ENCODE peak calls at places on chromosomes 4 and X, in seven cellular contexts. Q is cardiac fibroblast, J is mucosa of descending colon, L is HL-60, X is omental fat pad, E is activated B cell treated with CpG ODN at 0.5 μM for 24 hours, H is PC-3. V is an unnamed sample.

GRCh38 chr4:70367813-70368212 is 7.3 kb downstream of the SMR3A start:
- DNase-seq in L (no peak), Q (no peak), J (no peak), E (no peak), X (no peak), H (no peak), V (no peak)

GRCh38 chr4:127212269-127212580 is 420.5 kb upstream of the INTU start:
- DNase-seq in J (no peak), E (no peak), H (no peak), X (no peak), Q (no peak), L (no peak), V (no peak)

GRCh38 chr4:80195441-80196139 is 1.7 kb upstream of the PRDM8 start:
- DNase-seq in H (no peak), E (no peak), J (no peak), L (peak; percentile 50), Q (no peak), X (no peak), V (no peak)

GRCh38 chr4:10715135-10715534 is 30.6 kb upstream of the CLNK start:
- DNase-seq in Q (no peak), H (no peak), L (no peak), X (no peak), E (no peak), J (no peak), V (no peak)

GRCh38 chr4:104064650-104065577 is 345.1 kb upstream of the TACR3 start:
- DNase-seq in H (peak; percentile 54), L (peak; percentile 70), E (no peak), J (no peak), Q (peak; percentile 28), X (no peak), V (peak; percentile 25)

GRCh38 chr4:21507439-21507838 is 441.1 kb downstream of the KCNIP4 start:
- DNase-seq in X (no peak), H (peak; percentile 21), E (no peak), L (no peak), Q (peak; percentile 33), J (no peak), V (no peak)

GRCh38 chr4:88043586-88044340 is 36.3 kb downstream of the PKD2 start:
- DNase-seq in X (no peak), Q (no peak), E (no peak), H (no peak), L (no peak), J (no peak), V (no peak)

GRCh38 chr4:39451423-39452023 is 7.2 kb downstream of the RPL9 start:
- DNase-seq in Q (no peak), H (no peak), L (no peak), J (no peak), X (no peak), E (no peak), V (no peak)

GRCh38 chrX:109537324-109537665 is 651 bp downstream of the NXT2 start:
- DNase-seq in L (peak; percentile 19), E (no peak), Q (peak; percentile 89), X (no peak), H (peak; percentile 83), J (no peak), V (peak; percentile 51)

GRCh38 chr4:113646456-113646809 is 115.1 kb downstream of the CAMK2D start:
- DNase-seq in J (peak; percentile 65), L (no peak), H (peak; percentile 74), Q (peak; percentile 33), E (no peak), X (no peak), V (no peak)

GRCh38 chr4:177108708-177109107 is 201.0 kb upstream of the NEIL3 start:
- DNase-seq in Q (peak; percentile 74), X (no peak), L (no peak), E (no peak), J (no peak), H (peak; percentile 17), V (no peak)

GRCh38 chr4:103076777-103077347 is 301 bp upstream of the SLC9B2 start:
- DNase-seq in H (no peak), L (no peak), X (no peak), J (no peak), Q (no peak), E (no peak), V (no peak)

GRCh38 chr4:142406051-142406549 is 440.0 kb downstream of the INPP4B start:
- DNase-seq in J (no peak), Q (peak; percentile 63), E (no peak), X (no peak), L (peak; percentile 3), H (peak; percentile 78), V (no peak)

GRCh38 chrX:31423575-31424284 is 351.9 kb upstream of the FTHL17 start:
- DNase-seq in X (no peak), H (peak; percentile 51), L (peak; percentile 11), E (no peak), Q (peak; percentile 67), J (no peak), V (no peak)

GRCh38 chr4:171857302-171858005 is 44.2 kb downstream of the GALNTL6 start:
- DNase-seq in L (no peak), X (no peak), H (no peak), J (no peak), Q (no peak), E (no peak), V (no peak)

GRCh38 chr4:75605928-75606327 is 24.4 kb downstream of the CDKL2 start:
- DNase-seq in E (no peak), X (no peak), J (no peak), H (no peak), L (no peak), Q (no peak), V (no peak)

GRCh38 chr4:2643555-2643954 is 107.1 kb downstream of the FAM193A start:
- DNase-seq in J (no peak), L (no peak), Q (no peak), E (no peak), X (no peak), H (no peak), V (no peak)

GRCh38 chr4:8893624-8894423 is 22.2 kb upstream of the HMX1 start:
- DNase-seq in Q (no peak), X (no peak), J (no peak), H (no peak), L (no peak), E (no peak), V (no peak)

GRCh38 chrX:17375631-17376380 is 806 bp downstream of the NHS start:
- DNase-seq in X (no peak), Q (peak; percentile 35), J (peak; percentile 53), H (peak; percentile 43), E (no peak), L (no peak), V (peak; percentile 45)

GRCh38 chrX:110286126-110286525 is 31.8 kb downstream of the AMMECR1 start:
- DNase-seq in L (no peak), H (peak; percentile 86), E (no peak), Q (peak; percentile 91), J (no peak), X (no peak), V (no peak)

GRCh38 chr4:95014068-95014467 is 256.3 kb downstream of the BMPR1B start:
- DNase-seq in H (no peak), L (no peak), X (no peak), J (no peak), E (no peak), Q (no peak), V (no peak)

GRCh38 chrX:48802813-48803261 is 970 bp downstream of the HDAC6 start:
- DNase-seq in H (no peak), Q (peak; percentile 3), J (no peak), L (no peak), X (no peak), E (no peak), V (no peak)

GRCh38 chrX:129706395-129707072 is 32.2 kb upstream of the XPNPEP2 start:
- DNase-seq in Q (no peak), J (no peak), H (peak; percentile 30), L (no peak), E (no peak), X (no peak), V (no peak)

GRCh38 chr4:1075809-1076524 is 37.4 kb downstream of the RNF212 start:
- DNase-seq in X (no peak), H (no peak), J (no peak), Q (no peak), E (no peak), L (no peak), V (no peak)

GRCh38 chrX:38052096-38052495 is 45.7 kb downstream of the SYTL5 start:
- DNase-seq in E (no peak), J (no peak), L (no peak), Q (peak; percentile 93), H (peak; percentile 84), X (no peak), V (no peak)

DNA sequence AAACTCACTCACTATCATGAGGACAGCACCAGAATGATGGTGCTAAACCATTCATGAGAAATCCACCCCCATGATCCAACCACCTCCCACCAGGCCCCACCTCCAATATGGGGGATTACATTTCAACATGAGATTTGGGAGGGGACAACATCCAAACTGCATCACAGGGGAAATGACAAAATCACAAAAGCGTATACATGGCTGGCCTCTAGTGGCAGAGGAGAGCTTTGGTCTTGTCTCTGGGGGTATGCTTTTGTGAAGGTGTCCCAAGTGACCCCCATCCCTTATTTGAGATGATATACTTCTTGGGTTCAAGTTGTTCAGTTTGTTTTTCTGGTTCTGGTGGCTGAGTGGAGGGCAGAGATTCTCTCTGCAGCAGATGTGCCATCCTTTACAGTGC is 8.5 kb upstream of the SETD7 start:
- DNase-seq in J (no peak), H (no peak), L (no peak), Q (peak; percentile 19), E (no peak), X (no peak), V (no peak)
- TF ChIP-seq CTCF in J (no peak), H (no peak), L (no peak), Q (peak; percentile 10), E (no peak), X (no peak), V (no peak)

GRCh38 chr4:85228264-85228663 is 246.7 kb upstream of the ARHGAP24 start:
- DNase-seq in H (peak; percentile 23), E (no peak), L (peak; percentile 4), J (no peak), X (no peak), Q (no peak), V (no peak)
- TF ChIP-seq CTCF in H (peak; percentile 25), E (no peak), L (peak; percentile 22), J (no peak), X (no peak), Q (no peak), V (no peak)

GRCh38 chrX:95059909-95060308 is 1385.9 kb downstream of the FAM133A start:
- DNase-seq in X (no peak), L (no peak), Q (no peak), H (no peak), J (no peak), E (no peak), V (no peak)

GRCh38 chrX:95057341-95057740 is 1383.3 kb downstream of the FAM133A start:
- DNase-seq in X (no peak), Q (peak; percentile 62), E (no peak), J (no peak), L (no peak), H (peak; percentile 28), V (no peak)

GRCh38 chrX:95058815-95059214 is 1384.8 kb downstream of the FAM133A start:
- DNase-seq in X (no peak), H (peak; percentile 62), Q (peak; percentile 87), J (no peak), E (no peak), L (no peak), V (no peak)

GRCh38 chrX:95055991-95056390 is 1382.0 kb downstream of the FAM133A start:
- DNase-seq in Q (no peak), H (no peak), E (no peak), L (no peak), X (no peak), J (no peak), V (no peak)

GRCh38 chrX:95056901-95057300 is 1382.9 kb downstream of the FAM133A start:
- DNase-seq in L (no peak), H (peak; percentile 46), Q (peak; percentile 68), E (no peak), J (no peak), X (no peak), V (no peak)
- TF ChIP-seq CTCF in L (no peak), H (peak; percentile 55), Q (no peak), E (no peak), J (no peak), X (no peak), V (peak; percentile 35)

GRCh38 chr4:33134366-33134765 is 2414.2 kb downstream of the PCDH7 start:
- DNase-seq in E (no peak), Q (no peak), J (no peak), X (no peak), L (no peak), H (no peak), V (no peak)
- TF ChIP-seq CTCF in E (no peak), Q (no peak), J (no peak), X (no peak), L (no peak), H (no peak), V (no peak)

V was measured in progenitor cell of endocrine pancreas.